ENCODE peak calls at places on chromosomes 4 and X, in eight cellular contexts. Y, B, E, T, L, Q, M and U are unnamed samples. For H3K4me1, the result is how much of the 10 kb centered on the place peaks cover.

GRCh38 chrX:52574416-52575275 is 57.8 kb upstream of the XAGE1B start:
- DNase-seq in Y (peak), B (peak), E (no peak), T (no peak), L (peak), Q (peak), M (no peak), U (no peak)

GRCh38 chr4:22268350-22269025 is 247.4 kb downstream of the ADGRA3 start:
- DNase-seq in Y (no peak), B (no peak), E (no peak), T (no peak), L (no peak), Q (peak), M (no peak), U (no peak)

GRCh38 chr4:44674471-44674870 is 3.7 kb upstream of the GUF1 start:
- DNase-seq in Y (no peak), B (no peak), E (no peak), T (no peak), L (no peak), Q (no peak), M (no peak), U (no peak)

GRCh38 chrX:69361286-69361926 is 142.7 kb upstream of the NALF2 start:
- DNase-seq in Y (no peak), B (no peak), E (no peak), T (no peak), L (no peak), Q (peak), M (peak), U (no peak)

GRCh38 chr4:181911420-181911819 is 331.8 kb upstream of the TENM3 start:
- DNase-seq in Y (no peak), B (no peak), E (no peak), T (no peak), L (no peak), Q (no peak), M (no peak), U (no peak)

GRCh38 chrX:97267376-97267775 is 383.7 kb downstream of the RPA4 start:
- DNase-seq in Y (no peak), B (no peak), E (no peak), T (no peak), L (no peak), Q (no peak), M (no peak), U (no peak)

GRCh38 chrX:12984629-12985303 is 9.9 kb downstream of the TMSB4X start:
- DNase-seq in Y (peak), B (no peak), E (no peak), T (no peak), L (no peak), Q (peak), M (no peak), U (peak)

GRCh38 chrX:101229155-101229554 is 9.6 kb downstream of the DRP2 start:
- DNase-seq in Y (no peak), B (no peak), E (no peak), T (no peak), L (no peak), Q (peak), M (no peak), U (no peak)

GRCh38 chr4:107094332-107094731 is 58.2 kb upstream of the DKK2 start:
- DNase-seq in Y (no peak), B (peak), E (no peak), T (peak), L (no peak), Q (peak), M (no peak), U (no peak)

GRCh38 chr4:14269824-14270223 is 642.3 kb upstream of the BOD1L1 start:
- DNase-seq in Y (no peak), B (peak), E (no peak), T (no peak), L (peak), Q (no peak), M (peak), U (no peak)

GRCh38 chr4:73728091-73728741 is 12.2 kb upstream of the CXCL8 start:
- DNase-seq in Y (no peak), B (no peak), E (no peak), T (no peak), L (no peak), Q (no peak), M (no peak), U (no peak)

GRCh38 chr4:4781936-4782754 is 77.3 kb upstream of the MSX1 start:
- DNase-seq in Y (no peak), B (no peak), E (no peak), T (no peak), L (no peak), Q (no peak), M (no peak), U (no peak)

GRCh38 chr4:101039367-101039766 is 308.0 kb downstream of the PPP3CA start:
- DNase-seq in Y (no peak), B (no peak), E (no peak), T (no peak), L (no peak), Q (no peak), M (no peak), U (no peak)

GRCh38 chr4:87270144-87270543 is 49.7 kb upstream of the KLHL8 start:
- DNase-seq in Y (peak), B (no peak), E (no peak), T (no peak), L (peak), Q (peak), M (no peak), U (peak)

GRCh38 chr4:113169368-113169767 is 119.9 kb downstream of the ANK2 start:
- DNase-seq in Y (no peak), B (no peak), E (no peak), T (no peak), L (no peak), Q (no peak), M (no peak), U (no peak)

GRCh38 chrX:88202149-88202548 is 544.9 kb upstream of the CPXCR1 start:
- DNase-seq in Y (no peak), B (no peak), E (no peak), T (no peak), L (no peak), Q (no peak), M (no peak), U (no peak)

GRCh38 chr4:142379277-142380051 is 466.6 kb downstream of the INPP4B start:
- DNase-seq in Y (no peak), B (no peak), E (no peak), T (no peak), L (no peak), Q (peak), M (no peak), U (peak)

GRCh38 chr4:41384992-41385391 is 128.3 kb downstream of the UCHL1 start:
- DNase-seq in Y (peak), B (no peak), E (peak), T (peak), L (peak), Q (no peak), M (peak), U (peak)

GRCh38 chr4:155319506-155319905 is 57.3 kb downstream of the MAP9 start:
- DNase-seq in Y (no peak), B (no peak), E (no peak), T (no peak), L (no peak), Q (no peak), M (no peak), U (no peak)

GRCh38 chr4:36394352-36394903 is 113.0 kb downstream of the DTHD1 start:
- DNase-seq in Y (no peak), B (peak), E (no peak), T (no peak), L (no peak), Q (no peak), M (no peak), U (no peak)

GRCh38 chr4:10192331-10192730 is 75.7 kb upstream of the WDR1 start:
- DNase-seq in Y (no peak), B (no peak), E (no peak), T (no peak), L (no peak), Q (peak), M (no peak), U (no peak)

GRCh38 chrX:116272328-116272727 is 101.8 kb downstream of the AGTR2 start:
- DNase-seq in Y (no peak), B (no peak), E (no peak), T (no peak), L (no peak), Q (peak), M (no peak), U (no peak)

GRCh38 chrX:7083468-7084396 is 63.8 kb upstream of the STS start:
- DNase-seq in Y (no peak), B (peak), E (no peak), T (no peak), L (no peak), Q (peak), M (no peak), U (no peak)

GRCh38 chrX:118024482-118024881 is 92.1 kb downstream of the KLHL13 start:
- DNase-seq in Y (no peak), B (no peak), E (no peak), T (no peak), L (no peak), Q (no peak), M (no peak), U (no peak)

GRCh38 chrX:1322393-1322792 is 14.2 kb upstream of the IL3RA start:
- DNase-seq in Y (no peak), B (no peak), E (no peak), T (no peak), L (no peak), Q (no peak), M (no peak), U (no peak)

GRCh38 chr4:159446266-159446976 is 343.5 kb downstream of the RAPGEF2 start:
- DNase-seq in Y (peak), B (peak), E (no peak), T (no peak), L (peak), Q (peak), M (peak), U (peak)

GRCh38 chrX:12865359-12865758 is 1.5 kb upstream of the TLR7 start:
- DNase-seq in Y (no peak), B (no peak), E (no peak), T (no peak), L (no peak), Q (no peak), M (no peak), U (no peak)

GRCh38 chrX:71067727-71068051 is 445 bp downstream of the SNX12 start:
- DNase-seq in Y (no peak), B (no peak), E (no peak), T (no peak), L (no peak), Q (no peak), M (no peak), U (no peak)

DNA sequence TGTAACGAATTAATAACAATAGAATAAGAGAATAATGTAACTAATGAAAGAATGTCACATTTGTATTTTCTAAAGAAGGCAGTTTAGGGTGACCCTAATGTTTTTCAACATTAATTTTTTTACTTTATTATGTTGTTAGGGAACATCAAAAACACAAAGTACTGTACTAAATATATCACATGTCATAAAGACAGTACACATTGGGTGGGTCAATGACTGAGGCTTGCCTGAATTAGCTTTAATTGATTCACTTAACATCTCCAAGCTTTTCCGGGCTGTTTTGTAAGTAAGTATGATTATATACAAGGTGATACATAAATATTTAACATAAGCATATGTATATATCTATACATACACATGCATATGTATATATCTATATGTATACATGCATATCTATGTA is 43.5 kb upstream of the KLF3 start:
- DNase-seq in Y (no peak), B (no peak), E (no peak), T (no peak), L (no peak), Q (no peak), M (no peak), U (no peak)
- H3K4me1 ChIP-seq in Y (under half), B (under half), E (under half), T (under half), L (under half), Q (under half), M (under half), U (under half)

GRCh38 chr4:72531768-72532290 is 37.2 kb downstream of the ADAMTS3 start:
- DNase-seq in Y (no peak), B (no peak), E (no peak), T (no peak), L (no peak), Q (no peak), M (no peak), U (no peak)
- TF ChIP-seq CTCF in Y (no peak), B (no peak), E (no peak), T (no peak), L (no peak), Q (no peak), M (no peak), U (no peak)

DNA sequence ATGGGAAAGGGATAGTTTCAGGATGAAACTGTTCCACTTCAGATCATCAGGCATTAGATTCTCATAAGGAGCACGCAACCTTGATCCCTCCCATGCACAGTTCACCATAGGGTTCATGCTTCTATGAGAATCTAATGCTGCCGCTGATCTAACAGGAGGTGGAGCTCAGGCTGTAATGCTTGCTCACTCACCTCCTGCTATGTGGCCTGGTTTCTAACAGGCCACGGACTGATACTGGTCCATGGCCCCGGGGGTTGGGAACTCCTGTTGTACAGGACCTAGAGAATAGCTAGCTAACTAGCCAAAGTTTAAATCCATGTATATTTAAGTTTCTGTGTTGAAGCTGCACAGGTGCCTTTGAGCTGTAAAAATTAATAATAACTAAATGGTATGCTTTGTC is 65.8 kb upstream of the MMAA start:
- DNase-seq in Y (no peak), B (no peak), E (no peak), T (no peak), L (no peak), Q (no peak), M (no peak), U (no peak)
- H3K4me1 ChIP-seq in Y (under half), B (under half), E (under half), T (under half), L (under half), Q (under half), M (under half), U (under half)

GRCh38 chr4:150178161-150178560 is 99.9 kb downstream of the DCLK2 start:
- DNase-seq in Y (no peak), B (no peak), E (no peak), T (no peak), L (no peak), Q (no peak), M (no peak), U (no peak)
- TF ChIP-seq CTCF in Y (no peak), B (no peak), E (no peak), T (no peak), L (no peak), Q (no peak), M (no peak), U (no peak)

GRCh38 chr4:183147983-183148382 is 48.9 kb downstream of the WWC2 start:
- DNase-seq in Y (no peak), B (no peak), E (no peak), T (no peak), L (no peak), Q (no peak), M (no peak), U (no peak)

GRCh38 chr4:183146478-183146877 is 47.4 kb downstream of the WWC2 start:
- DNase-seq in Y (no peak), B (peak), E (no peak), T (no peak), L (no peak), Q (no peak), M (peak), U (no peak)

GRCh38 chr4:183147191-183147590 is 48.1 kb downstream of the WWC2 start:
- DNase-seq in Y (no peak), B (no peak), E (no peak), T (no peak), L (no peak), Q (peak), M (no peak), U (no peak)

GRCh38 chr4:183142566-183143545 is 43.8 kb downstream of the WWC2 start:
- DNase-seq in Y (no peak), B (no peak), E (no peak), T (no peak), L (peak), Q (peak), M (peak), U (peak)

GRCh38 chr4:183145773-183146172 is 46.7 kb downstream of the WWC2 start:
- DNase-seq in Y (no peak), B (no peak), E (no peak), T (no peak), L (no peak), Q (no peak), M (no peak), U (no peak)
- H3K4me1 ChIP-seq in Y (under half), B (under half), E (under half), T (under half), L (under half), Q (under half), M (half or more), U (under half)

GRCh38 chrX:76453737-76454406 is 26.4 kb downstream of the MAGEE1 start:
- DNase-seq in Y (no peak), B (no peak), E (no peak), T (peak), L (no peak), Q (no peak), M (no peak), U (peak)

DNA sequence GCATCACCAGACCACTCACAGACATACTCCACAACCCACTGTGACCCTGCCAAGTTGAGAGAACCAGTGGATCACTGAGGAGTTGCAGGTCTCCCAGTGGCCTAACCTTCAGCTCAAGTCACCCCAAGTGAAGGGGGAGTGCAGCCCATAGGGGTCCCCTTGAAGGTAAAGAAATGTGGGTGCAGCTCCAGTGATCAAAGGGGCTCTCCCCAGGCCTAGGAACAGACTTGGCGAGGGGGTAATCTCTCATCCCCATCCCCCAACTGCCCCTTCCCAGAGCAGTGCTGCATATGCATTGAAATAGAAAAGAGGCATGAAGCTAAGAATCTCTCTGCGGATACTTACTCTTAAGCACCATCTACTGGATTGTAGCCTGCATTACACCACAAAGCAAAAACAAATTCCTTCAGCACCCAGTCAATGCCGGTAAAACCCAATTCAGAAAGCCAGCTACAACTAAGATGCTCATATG is 27.0 kb downstream of the MAGEE1 start:
- DNase-seq in Y (peak), B (peak), E (no peak), T (peak), L (no peak), Q (peak), M (no peak), U (no peak)
- TF ChIP-seq CTCF in Y (peak), B (peak), E (peak), T (peak), L (peak), Q (peak), M (peak), U (no peak)

GRCh38 chr4:2805712-2806391 is 13.0 kb downstream of the SH3BP2 start:
- DNase-seq in Y (no peak), B (no peak), E (no peak), T (peak), L (no peak), Q (no peak), M (peak), U (peak)

GRCh38 chr4:2804973-2805501 is 12.2 kb downstream of the SH3BP2 start:
- DNase-seq in Y (no peak), B (no peak), E (no peak), T (peak), L (no peak), Q (no peak), M (peak), U (no peak)

GRCh38 chr4:2808001-2808400 is 15.1 kb downstream of the SH3BP2 start:
- DNase-seq in Y (no peak), B (no peak), E (no peak), T (peak), L (no peak), Q (no peak), M (no peak), U (no peak)

GRCh38 chr4:2807571-2807970 is 14.7 kb downstream of the SH3BP2 start:
- DNase-seq in Y (no peak), B (no peak), E (no peak), T (peak), L (no peak), Q (no peak), M (peak), U (no peak)

GRCh38 chr4:2806392-2807355 is 13.8 kb downstream of the SH3BP2 start:
- DNase-seq in Y (no peak), B (no peak), E (no peak), T (peak), L (no peak), Q (no peak), M (peak), U (peak)
- H3K4me1 ChIP-seq in Y (half or more), B (under half), E (under half), T (half or more), L (half or more), Q (under half), M (half or more), U (under half)